ENCODE peak calls at places on chromosomes 4 and X, in seven cellular contexts. W is effector CD4-positive, alpha-beta T cell; L is DMS153; C is activated CD4-positive, alpha-beta T cell treated with anti-CD3 and anti-CD28 coated beads, Interleukin-2, amount 10 ng/mL, durations not matched to agents 7 days and 5 days; M is AG08396; Q is CD4-positive, CD25-positive, alpha-beta regulatory T cell; H is cardiac fibroblast. O is an unnamed sample.

GRCh38 chr4:70608324-70608723 is 16.3 kb downstream of the AMBN start:
- DNase-seq in W (no peak), L (no peak), C (no peak), M (no peak), Q (no peak), H (no peak), O (no peak)

GRCh38 chrX:40952855-40953254 is 132.4 kb upstream of the USP9X start:
- DNase-seq in W (no peak), L (no peak), C (peak; percentile 35), M (peak; percentile 9), Q (peak; percentile 60), H (no peak), O (no peak)

GRCh38 chr4:82899339-82899738 is 1.2 kb upstream of the THAP9 start:
- DNase-seq in W (no peak), L (no peak), C (no peak), M (no peak), Q (peak; percentile 16), H (peak; percentile 28), O (no peak)

GRCh38 chr4:149999485-150000074 is 78.7 kb upstream of the DCLK2 start:
- DNase-seq in W (no peak), L (no peak), C (peak; percentile 12), M (peak; percentile 57), Q (peak; percentile 42), H (peak; percentile 81), O (no peak)

GRCh38 chrX:53323196-53323595 is 41.8 kb upstream of the IQSEC2 start:
- DNase-seq in W (no peak), L (no peak), C (no peak), M (no peak), Q (no peak), H (no peak), O (no peak)

GRCh38 chr4:154615211-154615610 is 2.8 kb upstream of the FGG start:
- DNase-seq in W (no peak), L (no peak), C (no peak), M (no peak), Q (no peak), H (no peak), O (no peak)

GRCh38 chr4:156330436-156331031 is 376.9 kb upstream of the CTSO start:
- DNase-seq in W (no peak), L (no peak), C (no peak), M (no peak), Q (no peak), H (no peak), O (no peak)

GRCh38 chrX:11438380-11438723 is 145.1 kb downstream of the AMELX start:
- DNase-seq in W (no peak), L (no peak), C (no peak), M (no peak), Q (no peak), H (no peak), O (no peak)

GRCh38 chr4:105327222-105327621 is 146.6 kb downstream of the PPA2 start:
- DNase-seq in W (no peak), L (no peak), C (no peak), M (no peak), Q (no peak), H (no peak), O (no peak)

GRCh38 chr4:155787113-155787710 is 28.4 kb downstream of the GUCY1B1 start:
- DNase-seq in W (no peak), L (peak; percentile 78), C (peak; percentile 33), M (peak; percentile 29), Q (peak; percentile 38), H (peak; percentile 77), O (no peak)

GRCh38 chrX:119266364-119266995 is 30.4 kb downstream of the PGRMC1 start:
- DNase-seq in W (no peak), L (no peak), C (peak; percentile 8), M (peak; percentile 64), Q (peak; percentile 18), H (peak; percentile 25), O (no peak)

GRCh38 chr4:158219623-158220022 is 9.3 kb downstream of the TMEM144 start:
- DNase-seq in W (no peak), L (no peak), C (no peak), M (no peak), Q (no peak), H (no peak), O (no peak)

GRCh38 chrX:9897761-9898161 is 69.4 kb upstream of the CLDN34 start:
- DNase-seq in W (no peak), L (no peak), C (no peak), M (peak; percentile 79), Q (no peak), H (peak; percentile 77), O (no peak)